ENCODE peak calls at places on chromosomes 6 and 20, in nine cellular contexts. V is cortex of kidney; U is endothelial cell; Y is thyroid gland; W is effector memory CD8-positive, alpha-beta T cell; F is EL; S is CD4-positive, CD25-positive, alpha-beta regulatory T cell; B is effector CD4-positive, alpha-beta T cell; J is pons. E is an unnamed sample.

GRCh38 chr6:16929814-16930213 is 168.6 kb upstream of the ATXN1 start:
- DNase-seq in V (no peak), U (no peak), Y (no peak), W (no peak), F (peak), S (no peak), B (no peak), J (no peak), E (no peak)

GRCh38 chr6:101613556-101613955 is 220.0 kb downstream of the GRIK2 start:
- DNase-seq in V (no peak), U (no peak), Y (no peak), W (no peak), F (no peak), S (no peak), B (no peak), J (no peak), E (no peak)

GRCh38 chr6:37788259-37788658 is 31.3 kb upstream of the ZFAND3 start:
- DNase-seq in V (no peak), U (no peak), Y (no peak), W (no peak), F (peak), S (no peak), B (no peak), J (no peak), E (no peak)

GRCh38 chr20:18496042-18496441 is 983 bp downstream of the RBBP9 start:
- DNase-seq in V (no peak), U (no peak), Y (peak), W (no peak), F (no peak), S (no peak), B (no peak), J (no peak), E (no peak)

GRCh38 chr20:49964964-49965780 is 17.6 kb upstream of the SNAI1 start:
- DNase-seq in V (no peak), U (peak), Y (peak), W (no peak), F (peak), S (peak), B (no peak), J (no peak), E (peak)

GRCh38 chr20:63874254-63874653 is 9.2 kb downstream of the TPD52L2 start:
- DNase-seq in V (no peak), U (no peak), Y (no peak), W (no peak), F (no peak), S (no peak), B (no peak), J (no peak), E (no peak)

GRCh38 chr6:53679446-53679933 is 13.9 kb upstream of the KLHL31 start:
- DNase-seq in V (no peak), U (peak), Y (no peak), W (no peak), F (peak), S (peak), B (no peak), J (no peak), E (peak)

GRCh38 chr6:40922281-40922680 is 116.7 kb downstream of the UNC5CL start:
- DNase-seq in V (no peak), U (no peak), Y (no peak), W (no peak), F (peak), S (no peak), B (no peak), J (no peak), E (no peak)

GRCh38 chr6:148436466-148436865 is 93.8 kb downstream of the SASH1 start:
- DNase-seq in V (no peak), U (no peak), Y (no peak), W (no peak), F (no peak), S (no peak), B (no peak), J (no peak), E (no peak)

GRCh38 chr20:8627386-8628030 is 441.4 kb upstream of the PLCB4 start:
- DNase-seq in V (no peak), U (no peak), Y (no peak), W (no peak), F (no peak), S (no peak), B (no peak), J (no peak), E (no peak)

GRCh38 chr20:38534756-38535155 is 46.2 kb upstream of the ADIG start:
- DNase-seq in V (no peak), U (no peak), Y (no peak), W (no peak), F (no peak), S (no peak), B (no peak), J (no peak), E (no peak)

GRCh38 chr20:64115171-64115911 is 8.0 kb upstream of the NPBWR2 start:
- DNase-seq in V (no peak), U (no peak), Y (no peak), W (peak), F (no peak), S (no peak), B (no peak), J (no peak), E (no peak)

GRCh38 chr6:104936766-104937535 is 20.0 kb upstream of the LIN28B start:
- DNase-seq in V (no peak), U (no peak), Y (no peak), W (no peak), F (no peak), S (no peak), B (no peak), J (no peak), E (no peak)

GRCh38 chr6:514396-514973 is 122.9 kb downstream of the IRF4 start:
- DNase-seq in V (no peak), U (peak), Y (no peak), W (no peak), F (no peak), S (no peak), B (no peak), J (no peak), E (no peak)

GRCh38 chr20:38847840-38848239 is 42.3 kb downstream of the PPP1R16B start:
- DNase-seq in V (no peak), U (no peak), Y (no peak), W (no peak), F (no peak), S (no peak), B (no peak), J (no peak), E (no peak)

GRCh38 chr6:11754625-11755289 is 23.8 kb downstream of the ADTRP start:
- DNase-seq in V (no peak), U (no peak), Y (no peak), W (no peak), F (peak), S (no peak), B (no peak), J (no peak), E (no peak)

GRCh38 chr6:137112067-137112355 is 61.4 kb downstream of the IL22RA2 start:
- DNase-seq in V (no peak), U (no peak), Y (no peak), W (no peak), F (peak), S (no peak), B (no peak), J (no peak), E (no peak)

GRCh38 chr6:23269436-23269835 is 700.1 kb downstream of the HDGFL1 start:
- DNase-seq in V (no peak), U (no peak), Y (no peak), W (no peak), F (no peak), S (no peak), B (no peak), J (no peak), E (no peak)

GRCh38 chr6:23547851-23548250 is 578.2 kb upstream of the NRSN1 start:
- DNase-seq in V (no peak), U (peak), Y (no peak), W (no peak), F (no peak), S (no peak), B (no peak), J (peak), E (peak)

GRCh38 chr20:32727663-32728062 is 15.6 kb downstream of the COMMD7 start:
- DNase-seq in V (no peak), U (no peak), Y (peak), W (no peak), F (peak), S (no peak), B (no peak), J (peak), E (no peak)